ENCODE peak calls at places on chromosomes 7 and 10, in eight cellular contexts. N is effector memory CD4-positive, alpha-beta T cell; E is neuronal stem cell; G is sigmoid colon; K is tibial artery; J is neural progenitor cell; Z is PC-3; L is transverse colon. R is an unnamed sample. For H3K4me1, the result is how much of the 10 kb centered on the place peaks cover.

GRCh38 chr7:47905071-47905920 is 43.0 kb downstream of the PKD1L1 start:
- DNase-seq in N (no peak), E (peak), G (no peak), K (no peak), J (peak), Z (no peak), L (no peak), R (no peak)

GRCh38 chr10:6080417-6080973 is 8.3 kb upstream of the RBM17 start:
- DNase-seq in N (no peak), E (no peak), G (no peak), K (peak), J (no peak), Z (no peak), L (no peak), R (no peak)

GRCh38 chr10:11875499-11876281 is 52.5 kb downstream of the PROSER2 start:
- DNase-seq in N (no peak), E (no peak), G (peak), K (peak), J (peak), Z (peak), L (peak), R (no peak)

GRCh38 chr7:82443801-82444219 is 233 bp upstream of the CACNA2D1 start:
- DNase-seq in N (no peak), E (peak), G (peak), K (peak), J (peak), Z (peak), L (peak), R (no peak)

GRCh38 chr10:98349508-98349922 is 65.5 kb downstream of the PYROXD2 start:
- DNase-seq in N (no peak), E (no peak), G (peak), K (peak), J (no peak), Z (peak), L (peak), R (no peak)

GRCh38 chr7:36875794-36876193 is 151.5 kb upstream of the AOAH start:
- DNase-seq in N (no peak), E (peak), G (no peak), K (no peak), J (peak), Z (no peak), L (no peak), R (no peak)

GRCh38 chr7:93851536-93851935 is 39.0 kb downstream of the TFPI2 start:
- DNase-seq in N (no peak), E (no peak), G (no peak), K (no peak), J (no peak), Z (no peak), L (no peak), R (no peak)

GRCh38 chr10:112524637-112525036 is 77.6 kb downstream of the VTI1A start:
- DNase-seq in N (no peak), E (no peak), G (no peak), K (no peak), J (no peak), Z (no peak), L (no peak), R (no peak)

GRCh38 chr10:21515581-21516269 is 9.8 kb downstream of the SKIDA1 start:
- DNase-seq in N (no peak), E (no peak), G (no peak), K (no peak), J (peak), Z (no peak), L (no peak), R (no peak)

GRCh38 chr10:130480491-130480890 is 344.3 kb downstream of the GLRX3 start:
- DNase-seq in N (no peak), E (no peak), G (peak), K (peak), J (no peak), Z (no peak), L (no peak), R (no peak)

GRCh38 chr10:91910467-91910866 is 1.2 kb upstream of the FGFBP3 start:
- DNase-seq in N (no peak), E (no peak), G (no peak), K (no peak), J (no peak), Z (no peak), L (no peak), R (no peak)

GRCh38 chr7:23680417-23681405 is 712 bp downstream of the FAM221A start:
- DNase-seq in N (peak), E (peak), G (peak), K (peak), J (peak), Z (peak), L (peak), R (peak)

GRCh38 chr7:156001496-156002260 is 189.4 kb upstream of the SHH start:
- DNase-seq in N (no peak), E (no peak), G (no peak), K (no peak), J (no peak), Z (no peak), L (no peak), R (no peak)

GRCh38 chr7:140867467-140868314 is 57.0 kb downstream of the BRAF start:
- DNase-seq in N (no peak), E (no peak), G (no peak), K (no peak), J (no peak), Z (no peak), L (no peak), R (no peak)

GRCh38 chr10:104034401-104035053 is 51.2 kb downstream of the COL17A1 start:
- DNase-seq in N (no peak), E (no peak), G (no peak), K (no peak), J (no peak), Z (no peak), L (no peak), R (no peak)

GRCh38 chr7:82288769-82289535 is 154.6 kb downstream of the CACNA2D1 start:
- DNase-seq in N (no peak), E (no peak), G (no peak), K (no peak), J (no peak), Z (peak), L (no peak), R (no peak)

GRCh38 chr10:79139124-79139835 is 70.5 kb downstream of the ZMIZ1 start:
- DNase-seq in N (no peak), E (no peak), G (peak), K (peak), J (peak), Z (no peak), L (peak), R (no peak)
- H3K4me1 ChIP-seq in N (under half), E (under half), G (under half), K (under half), J (under half), Z (under half), L (under half), R (half or more)

DNA sequence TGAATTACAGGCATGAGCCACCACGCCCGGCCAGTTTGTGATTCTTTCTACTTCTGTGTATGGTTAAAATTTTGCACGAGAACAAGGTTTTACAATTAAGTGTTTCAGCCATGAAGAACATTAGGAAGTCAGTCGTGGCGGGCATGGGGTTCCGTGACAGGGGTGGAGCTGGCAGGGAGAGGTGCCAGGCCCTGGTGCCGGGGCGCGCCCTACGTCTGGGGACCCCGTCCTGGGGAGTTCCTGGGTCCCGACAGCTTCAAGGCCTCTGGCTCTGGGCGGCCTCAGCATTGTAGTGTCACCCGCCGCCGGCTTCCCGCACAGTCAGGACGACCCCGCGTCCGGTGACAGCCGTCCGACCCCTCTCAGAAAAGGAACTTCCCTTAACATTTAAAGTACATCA is 23.0 kb upstream of the MKI67 start:
- DNase-seq in N (no peak), E (no peak), G (no peak), K (no peak), J (no peak), Z (no peak), L (no peak), R (no peak)
- H3K4me3 ChIP-seq in N (no peak), E (no peak), G (no peak), K (no peak), J (peak), Z (no peak), L (no peak), R (no peak)

GRCh38 chr7:29207469-29207868 is 12.9 kb downstream of the CHN2 start:
- DNase-seq in N (no peak), E (no peak), G (no peak), K (no peak), J (no peak), Z (peak), L (no peak), R (no peak)
- H3K27ac ChIP-seq in N (no peak), E (no peak), G (no peak), K (no peak), J (no peak), Z (peak), L (no peak), R (no peak)

DNA sequence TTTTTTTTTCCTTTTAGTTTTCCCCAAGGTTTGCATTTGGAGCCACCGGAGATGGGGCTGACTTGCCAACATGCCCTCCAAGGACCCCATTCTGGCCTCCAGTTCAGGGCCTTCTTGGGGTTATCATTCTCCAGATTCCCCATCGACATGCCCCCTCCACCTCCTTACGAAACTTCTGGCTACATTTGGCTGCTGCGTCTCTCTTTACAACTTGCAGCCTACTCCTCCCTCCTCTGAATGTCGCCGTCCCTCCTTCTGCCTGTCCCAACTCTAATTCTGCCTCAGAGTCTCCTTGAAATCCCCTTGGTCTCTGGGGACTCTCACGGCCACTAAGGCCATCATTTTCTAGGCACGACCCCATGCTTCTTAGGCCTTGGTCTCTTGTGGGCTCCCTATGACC is 72.2 kb upstream of the PODXL start:
- DNase-seq in N (no peak), E (no peak), G (no peak), K (no peak), J (no peak), Z (no peak), L (no peak), R (no peak)
- H3K4me1 ChIP-seq in N (under half), E (under half), G (under half), K (under half), J (under half), Z (half or more), L (under half), R (under half)

GRCh38 chr10:19812976-19813375 is 3.3 kb upstream of the PLXDC2 start:
- DNase-seq in N (no peak), E (no peak), G (no peak), K (no peak), J (no peak), Z (no peak), L (no peak), R (no peak)
- H3K4me3 ChIP-seq in N (no peak), E (no peak), G (no peak), K (no peak), J (no peak), Z (no peak), L (no peak), R (no peak)